ENCODE peak calls at places on chromosome 4, in nine cellular contexts. F is progenitor cell of endocrine pancreas; T is NCI-H1092; Z is stimulated activated CD4-positive, alpha-beta T cell treated with anti-CD3 and anti-CD28 coated beads, Interleukin-2, amount 100 ng/mL, for 48 hours; M is lung; S is astrocyte; R is upper lobe of right lung; L is bronchial epithelial cell; U is islet precursor cell. N is an unnamed sample.

GRCh38 chr4:19936471-19936870 is 315.2 kb upstream of the SLIT2 start:
- DNase-seq in F (no peak), U (no peak), M (no peak), Z (no peak), T (no peak), R (no peak), L (no peak), S (peak), N (no peak)

GRCh38 chr4:154781126-154781982 is at the start of gene RBM46:
- DNase-seq in R (no peak), U (peak), F (no peak), T (no peak), M (no peak), L (no peak), S (no peak), Z (no peak), N (no peak)

GRCh38 chr4:89009107-89009506 is 47.9 kb downstream of the FAM13A start:
- DNase-seq in U (no peak), S (no peak), T (no peak), R (no peak), Z (no peak), M (no peak), L (no peak), F (no peak), N (no peak)

GRCh38 chr4:100728861-100729260 is 211.0 kb upstream of the EMCN start:
- DNase-seq in U (no peak), T (no peak), Z (no peak), M (no peak), L (no peak), F (no peak), S (no peak), R (no peak), N (no peak)

GRCh38 chr4:185115827-185116232 is 27.2 kb upstream of the SLC25A4 start:
- DNase-seq in U (peak), M (peak), T (peak), L (no peak), Z (no peak), S (peak), F (peak), R (peak), N (no peak)

GRCh38 chr4:74005528-74005927 is 7.1 kb upstream of the CXCL5 start:
- DNase-seq in M (no peak), R (no peak), T (no peak), F (no peak), Z (no peak), S (no peak), U (no peak), L (peak), N (no peak)

GRCh38 chr4:88219099-88219498 is 60.7 kb upstream of the ABCG2 start:
- DNase-seq in Z (no peak), R (no peak), S (peak), L (peak), U (no peak), F (no peak), T (peak), M (no peak), N (no peak)

GRCh38 chr4:7427326-7428260 is 7.1 kb downstream of the PSAPL1 start:
- DNase-seq in S (no peak), L (no peak), U (peak), F (no peak), Z (no peak), R (peak), T (no peak), M (no peak), N (peak)

GRCh38 chr4:139609647-139610046 is 53.6 kb upstream of the SETD7 start:
- DNase-seq in F (no peak), Z (no peak), S (peak), M (no peak), T (no peak), L (peak), U (no peak), R (no peak), N (no peak)

GRCh38 chr4:38663021-38663800 is 788 bp upstream of the KLF3 start:
- DNase-seq in F (peak), M (no peak), T (no peak), U (no peak), R (no peak), L (peak), Z (no peak), S (no peak), N (peak)

GRCh38 chr4:163679189-163679588 is 184.7 kb downstream of the TMA16 start:
- DNase-seq in L (peak), Z (no peak), F (no peak), T (no peak), S (peak), R (no peak), U (no peak), M (no peak), N (no peak)

GRCh38 chr4:6011686-6012085 is 6.5 kb downstream of the C4orf50 start:
- DNase-seq in T (peak), F (no peak), U (no peak), Z (no peak), R (peak), S (no peak), M (peak), L (no peak), N (no peak)

GRCh38 chr4:111814961-111815360 is 330.3 kb upstream of the FAM241A start:
- DNase-seq in U (no peak), L (no peak), R (no peak), S (no peak), Z (no peak), F (no peak), M (no peak), T (no peak), N (no peak)

GRCh38 chr4:182531555-182532162 is 288.5 kb downstream of the TENM3 start:
- DNase-seq in U (peak), M (no peak), F (no peak), Z (no peak), S (peak), T (no peak), R (no peak), L (no peak), N (no peak)

GRCh38 chr4:185222598-185222997 is 13.2 kb downstream of the SNX25 start:
- DNase-seq in Z (no peak), T (no peak), M (no peak), U (no peak), F (no peak), S (peak), L (peak), R (no peak), N (no peak)

GRCh38 chr4:109803924-109804571 is 2.2 kb upstream of the CFI start:
- DNase-seq in F (no peak), R (no peak), L (peak), T (peak), U (peak), S (peak), M (no peak), Z (no peak), N (no peak)

GRCh38 chr4:48261288-48261687 is 8.3 kb downstream of the TEC start:
- DNase-seq in U (no peak), Z (no peak), S (peak), T (no peak), F (no peak), L (no peak), R (no peak), M (no peak), N (no peak)

GRCh38 chr4:167232805-167233522 is 1.3 kb downstream of the SPOCK3 start:
- DNase-seq in L (no peak), R (no peak), F (no peak), Z (no peak), S (no peak), U (no peak), T (no peak), M (no peak), N (no peak)

GRCh38 chr4:79455216-79455615 is 47.2 kb upstream of the GK2 start:
- DNase-seq in S (no peak), L (no peak), M (no peak), T (no peak), F (no peak), Z (no peak), R (no peak), U (no peak), N (no peak)

GRCh38 chr4:119212964-119213606 is 572 bp downstream of the USP53 start:
- DNase-seq in T (peak), Z (peak), U (peak), M (peak), R (peak), S (peak), F (peak), L (peak), N (peak)

GRCh38 chr4:4637710-4638109 is 95.9 kb upstream of the STX18 start:
- DNase-seq in Z (peak), L (peak), S (no peak), U (no peak), T (no peak), R (no peak), M (no peak), F (no peak), N (no peak)

GRCh38 chr4:120055795-120056194 is 10.9 kb downstream of the MAD2L1 start:
- DNase-seq in S (no peak), U (no peak), Z (no peak), R (no peak), M (no peak), L (no peak), T (no peak), F (no peak), N (no peak)

GRCh38 chr4:16636911-16637630 is 261.4 kb downstream of the LDB2 start:
- DNase-seq in U (no peak), F (no peak), L (no peak), R (no peak), M (no peak), S (peak), T (no peak), Z (no peak), N (no peak)

GRCh38 chr4:99861120-99861905 is 32.9 kb downstream of the LAMTOR3 start:
- DNase-seq in U (no peak), M (no peak), F (no peak), L (no peak), T (no peak), S (no peak), R (no peak), Z (no peak), N (no peak)

GRCh38 chr4:168652818-168653217 is 156.0 kb downstream of the PALLD start:
- DNase-seq in U (no peak), R (no peak), L (no peak), S (no peak), T (no peak), Z (no peak), F (no peak), M (no peak), N (no peak)